ENCODE peak calls at places on chromosomes 5 and 9, in six cellular contexts. One of them, this sample, is unnamed.

GRCh38 chr5:108753331-108753730 is 5.6 kb downstream of the FER start:
- DNase-seq in mesenchymal stem cell: no peak
- DNase-seq in neuronal stem cell: no peak
- DNase-seq in IMR-90: no peak
- DNase-seq in trophoblast cell: no peak
- DNase-seq in H1: no peak
- DNase-seq in this sample: no peak

GRCh38 chr9:117678882-117679281 is 25.3 kb upstream of the TLR4 start:
- DNase-seq in mesenchymal stem cell: no peak
- DNase-seq in IMR-90: no peak
- DNase-seq in trophoblast cell: no peak
- DNase-seq in neuronal stem cell: no peak
- DNase-seq in H1: no peak
- DNase-seq in this sample: no peak

GRCh38 chr9:116959775-116960174 is 272.7 kb downstream of the TRIM32 start:
- DNase-seq in trophoblast cell: peak
- DNase-seq in H1: peak
- DNase-seq in IMR-90: peak
- DNase-seq in mesenchymal stem cell: peak
- DNase-seq in neuronal stem cell: peak
- DNase-seq in this sample: peak

GRCh38 chr5:100841358-100842076 is 61.6 kb downstream of the ST8SIA4 start:
- DNase-seq in H1: no peak
- DNase-seq in trophoblast cell: peak
- DNase-seq in neuronal stem cell: no peak
- DNase-seq in IMR-90: no peak
- DNase-seq in mesenchymal stem cell: peak
- DNase-seq in this sample: no peak

GRCh38 chr5:115246361-115246991 is 16.2 kb downstream of the PGGT1B start:
- DNase-seq in trophoblast cell: peak
- DNase-seq in H1: no peak
- DNase-seq in mesenchymal stem cell: peak
- DNase-seq in neuronal stem cell: peak
- DNase-seq in IMR-90: peak
- DNase-seq in this sample: no peak

GRCh38 chr5:53472279-53472678 is 8.2 kb upstream of the FST start:
- DNase-seq in IMR-90: no peak
- DNase-seq in neuronal stem cell: no peak
- DNase-seq in H1: no peak
- DNase-seq in mesenchymal stem cell: no peak
- DNase-seq in trophoblast cell: no peak
- DNase-seq in this sample: no peak

GRCh38 chr5:162209005-162209605 is 141.5 kb downstream of the GABRG2 start:
- DNase-seq in H1: peak
- DNase-seq in neuronal stem cell: peak
- DNase-seq in mesenchymal stem cell: no peak
- DNase-seq in IMR-90: no peak
- DNase-seq in trophoblast cell: peak
- DNase-seq in this sample: peak

GRCh38 chr5:61637566-61637965 is 305.5 kb downstream of the ZSWIM6 start:
- DNase-seq in IMR-90: no peak
- DNase-seq in mesenchymal stem cell: no peak
- DNase-seq in H1: no peak
- DNase-seq in trophoblast cell: peak
- DNase-seq in neuronal stem cell: no peak
- DNase-seq in this sample: peak

GRCh38 chr5:28014779-28015178 is 976.4 kb upstream of the CDH9 start:
- DNase-seq in IMR-90: no peak
- DNase-seq in trophoblast cell: peak
- DNase-seq in H1: no peak
- DNase-seq in mesenchymal stem cell: no peak
- DNase-seq in neuronal stem cell: no peak
- DNase-seq in this sample: no peak

GRCh38 chr5:52810426-52810825 is 22.7 kb downstream of the ITGA1 start:
- DNase-seq in neuronal stem cell: no peak
- DNase-seq in H1: no peak
- DNase-seq in IMR-90: no peak
- DNase-seq in trophoblast cell: no peak
- DNase-seq in mesenchymal stem cell: no peak
- DNase-seq in this sample: no peak

GRCh38 chr9:2623046-2623865 is 1.7 kb downstream of the VLDLR start:
- DNase-seq in neuronal stem cell: peak
- DNase-seq in trophoblast cell: peak
- DNase-seq in IMR-90: peak
- DNase-seq in H1: peak
- DNase-seq in mesenchymal stem cell: peak
- DNase-seq in this sample: peak

GRCh38 chr9:95044731-95045508 is 272.6 kb downstream of the FANCC start:
- DNase-seq in H1: peak
- DNase-seq in IMR-90: no peak
- DNase-seq in trophoblast cell: peak
- DNase-seq in mesenchymal stem cell: peak
- DNase-seq in neuronal stem cell: peak
- DNase-seq in this sample: peak

GRCh38 chr9:119811030-119811429 is 441.8 kb upstream of the BRINP1 start:
- DNase-seq in trophoblast cell: peak
- DNase-seq in neuronal stem cell: no peak
- DNase-seq in mesenchymal stem cell: peak
- DNase-seq in H1: no peak
- DNase-seq in IMR-90: peak
- DNase-seq in this sample: no peak

GRCh38 chr5:140383300-140383699 is 18.3 kb upstream of the ANKHD1 start:
- DNase-seq in trophoblast cell: peak
- DNase-seq in H1: no peak
- DNase-seq in mesenchymal stem cell: no peak
- DNase-seq in IMR-90: no peak
- DNase-seq in neuronal stem cell: no peak
- DNase-seq in this sample: no peak

GRCh38 chr9:94870793-94871558 is 144.5 kb downstream of the AOPEP start:
- DNase-seq in neuronal stem cell: no peak
- DNase-seq in trophoblast cell: peak
- DNase-seq in mesenchymal stem cell: peak
- DNase-seq in H1: peak
- DNase-seq in IMR-90: no peak
- DNase-seq in this sample: no peak

GRCh38 chr9:83981126-83981871 is 694 bp downstream of the RMI1 start:
- DNase-seq in IMR-90: peak
- DNase-seq in trophoblast cell: peak
- DNase-seq in neuronal stem cell: no peak
- DNase-seq in H1: no peak
- DNase-seq in mesenchymal stem cell: peak
- DNase-seq in this sample: no peak

GRCh38 chr5:170525450-170526211 is 21.8 kb downstream of the KCNIP1 start:
- DNase-seq in mesenchymal stem cell: no peak
- DNase-seq in neuronal stem cell: no peak
- DNase-seq in H1: no peak
- DNase-seq in IMR-90: no peak
- DNase-seq in trophoblast cell: no peak
- DNase-seq in this sample: no peak

GRCh38 chr9:136312436-136312835 is 8.5 kb upstream of the CCDC187 start:
- DNase-seq in IMR-90: peak
- DNase-seq in trophoblast cell: no peak
- DNase-seq in H1: no peak
- DNase-seq in mesenchymal stem cell: peak
- DNase-seq in neuronal stem cell: no peak
- DNase-seq in this sample: no peak

GRCh38 chr9:75167281-75167680 is 79.0 kb downstream of the OSTF1 start:
- DNase-seq in IMR-90: no peak
- DNase-seq in H1: no peak
- DNase-seq in neuronal stem cell: no peak
- DNase-seq in trophoblast cell: no peak
- DNase-seq in mesenchymal stem cell: no peak
- DNase-seq in this sample: no peak

GRCh38 chr5:170809551-170809950 is 26.0 kb downstream of the GABRP start:
- DNase-seq in mesenchymal stem cell: peak
- DNase-seq in IMR-90: peak
- DNase-seq in trophoblast cell: peak
- DNase-seq in H1: no peak
- DNase-seq in neuronal stem cell: peak
- DNase-seq in this sample: peak

GRCh38 chr5:82330921-82331320 is 52.8 kb upstream of the RPS23 start:
- DNase-seq in mesenchymal stem cell: no peak
- DNase-seq in IMR-90: no peak
- DNase-seq in trophoblast cell: no peak
- DNase-seq in neuronal stem cell: no peak
- DNase-seq in H1: no peak
- DNase-seq in this sample: no peak

GRCh38 chr9:121840838-121841760 is 189.7 kb downstream of the DAB2IP start:
- DNase-seq in neuronal stem cell: no peak
- DNase-seq in trophoblast cell: no peak
- DNase-seq in mesenchymal stem cell: peak
- DNase-seq in H1: peak
- DNase-seq in IMR-90: no peak
- DNase-seq in this sample: no peak

GRCh38 chr5:96256795-96257470 is 176.1 kb downstream of the PCSK1 start:
- DNase-seq in trophoblast cell: peak
- DNase-seq in mesenchymal stem cell: peak
- DNase-seq in neuronal stem cell: no peak
- DNase-seq in H1: no peak
- DNase-seq in IMR-90: peak
- DNase-seq in this sample: no peak

GRCh38 chr5:126354012-126354856 is 69.0 kb upstream of the GRAMD2B start:
- DNase-seq in H1: no peak
- DNase-seq in neuronal stem cell: no peak
- DNase-seq in mesenchymal stem cell: peak
- DNase-seq in IMR-90: peak
- DNase-seq in trophoblast cell: peak
- DNase-seq in this sample: no peak

GRCh38 chr5:78647411-78647818 is 1.2 kb downstream of the LHFPL2 start:
- DNase-seq in IMR-90: peak
- DNase-seq in mesenchymal stem cell: peak
- DNase-seq in neuronal stem cell: no peak
- DNase-seq in trophoblast cell: peak
- DNase-seq in H1: no peak
- DNase-seq in this sample: peak

DNA sequence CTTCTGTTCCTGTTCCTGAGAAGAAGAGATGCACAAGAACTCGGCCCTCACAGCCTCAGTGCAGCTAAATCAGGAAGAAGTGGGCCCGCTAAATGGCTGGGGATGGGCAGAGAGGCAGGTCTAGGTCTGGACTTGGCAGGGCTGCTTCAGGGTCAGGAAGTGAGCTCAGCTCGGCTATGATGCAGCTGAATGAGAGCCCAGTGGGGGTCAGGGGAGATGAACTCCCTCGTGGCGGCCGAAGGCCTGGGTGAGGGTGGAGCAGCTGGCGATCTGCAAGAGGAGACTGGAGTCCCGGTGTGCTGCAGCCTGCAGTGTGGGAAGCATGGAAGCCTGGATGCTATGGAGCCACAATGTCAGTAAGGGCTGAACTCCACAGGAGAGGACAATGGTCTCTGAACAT is 466.2 kb downstream of the SPOCK1 start:
- DNase-seq in neuronal stem cell: no peak
- DNase-seq in IMR-90: no peak
- DNase-seq in mesenchymal stem cell: no peak
- DNase-seq in H1: no peak
- DNase-seq in trophoblast cell: no peak
- DNase-seq in this sample: peak
- H4K91ac ChIP-seq in neuronal stem cell: no peak
- H4K91ac ChIP-seq in IMR-90: no peak
- H4K91ac ChIP-seq in mesenchymal stem cell: no peak
- H4K91ac ChIP-seq in H1: no peak
- H4K91ac ChIP-seq in trophoblast cell: no peak
- H4K91ac ChIP-seq in this sample: no peak

GRCh38 chr5:112718344-112718743 is 19.3 kb upstream of the APC start:
- DNase-seq in mesenchymal stem cell: no peak
- DNase-seq in neuronal stem cell: peak
- DNase-seq in trophoblast cell: no peak
- DNase-seq in IMR-90: no peak
- DNase-seq in H1: no peak
- DNase-seq in this sample: no peak
- H2BK120ac ChIP-seq in mesenchymal stem cell: no peak
- H2BK120ac ChIP-seq in neuronal stem cell: no peak
- H2BK120ac ChIP-seq in trophoblast cell: no peak
- H2BK120ac ChIP-seq in IMR-90: no peak
- H2BK120ac ChIP-seq in H1: no peak
- H2BK120ac ChIP-seq in this sample: no peak

GRCh38 chr5:33367396-33367795 is 73.4 kb upstream of the TARS1 start:
- DNase-seq in neuronal stem cell: no peak
- DNase-seq in mesenchymal stem cell: peak
- DNase-seq in trophoblast cell: no peak
- DNase-seq in IMR-90: no peak
- DNase-seq in H1: no peak
- DNase-seq in this sample: no peak

GRCh38 chr5:33369470-33370134 is 71.2 kb upstream of the TARS1 start:
- DNase-seq in mesenchymal stem cell: peak
- DNase-seq in H1: no peak
- DNase-seq in IMR-90: peak
- DNase-seq in trophoblast cell: no peak
- DNase-seq in neuronal stem cell: no peak
- DNase-seq in this sample: no peak

GRCh38 chr5:33372721-33373120 is 68.0 kb upstream of the TARS1 start:
- DNase-seq in IMR-90: no peak
- DNase-seq in trophoblast cell: no peak
- DNase-seq in neuronal stem cell: no peak
- DNase-seq in H1: no peak
- DNase-seq in mesenchymal stem cell: no peak
- DNase-seq in this sample: no peak

GRCh38 chr5:33371660-33372059 is 69.1 kb upstream of the TARS1 start:
- DNase-seq in H1: no peak
- DNase-seq in mesenchymal stem cell: peak
- DNase-seq in IMR-90: peak
- DNase-seq in neuronal stem cell: no peak
- DNase-seq in trophoblast cell: no peak
- DNase-seq in this sample: no peak

GRCh38 chr5:33370135-33370472 is 70.7 kb upstream of the TARS1 start:
- DNase-seq in H1: no peak
- DNase-seq in IMR-90: peak
- DNase-seq in neuronal stem cell: no peak
- DNase-seq in mesenchymal stem cell: peak
- DNase-seq in trophoblast cell: no peak
- DNase-seq in this sample: no peak
- H4K91ac ChIP-seq in H1: no peak
- H4K91ac ChIP-seq in IMR-90: peak
- H4K91ac ChIP-seq in neuronal stem cell: no peak
- H4K91ac ChIP-seq in mesenchymal stem cell: no peak
- H4K91ac ChIP-seq in trophoblast cell: no peak
- H4K91ac ChIP-seq in this sample: no peak

DNA sequence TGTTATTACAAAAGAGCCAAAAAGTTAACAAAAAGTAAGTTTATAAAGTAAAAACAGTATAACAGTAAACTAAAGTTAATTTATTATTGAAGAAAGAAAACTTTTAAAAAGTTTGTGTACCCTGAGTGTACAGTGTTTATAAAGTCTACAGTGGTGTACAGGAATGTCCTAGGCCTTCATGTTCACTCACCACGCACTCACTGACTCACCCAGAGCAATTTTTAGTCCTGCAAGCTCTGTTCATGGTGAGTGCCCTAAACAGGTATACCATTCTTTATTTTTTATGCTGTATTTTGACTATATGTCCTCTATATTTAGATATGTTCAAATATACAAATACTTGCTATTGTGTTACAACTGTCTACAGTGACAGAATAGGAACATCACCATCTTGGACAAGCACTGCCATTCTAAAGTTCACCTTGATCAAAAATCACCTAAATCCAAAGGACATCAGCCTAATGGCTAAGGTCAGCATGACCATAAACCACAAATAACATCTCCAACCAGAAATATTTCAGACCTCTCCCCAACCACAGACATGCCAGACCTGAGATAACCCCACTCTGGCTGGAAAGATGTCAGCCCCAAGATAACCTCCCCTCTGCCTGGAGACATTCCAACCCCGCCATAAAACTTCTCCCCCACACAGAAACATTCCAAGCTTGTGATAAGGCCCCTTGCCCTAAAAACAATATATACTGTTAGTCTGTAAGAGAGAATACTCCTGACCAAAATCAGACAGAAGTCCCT is 56.1 kb downstream of the AGXT2 start:
- DNase-seq in neuronal stem cell: no peak
- DNase-seq in mesenchymal stem cell: peak
- DNase-seq in IMR-90: peak
- DNase-seq in trophoblast cell: no peak
- DNase-seq in H1: no peak
- DNase-seq in this sample: no peak
- H2BK120ac ChIP-seq in neuronal stem cell: no peak
- H2BK120ac ChIP-seq in mesenchymal stem cell: no peak
- H2BK120ac ChIP-seq in IMR-90: no peak
- H2BK120ac ChIP-seq in trophoblast cell: no peak
- H2BK120ac ChIP-seq in H1: no peak
- H2BK120ac ChIP-seq in this sample: no peak